ENCODE peak calls at places on chromosome 12, in six cellular contexts. W, F, S, Y, I and H are unnamed samples.
A peak's percentile ranks its signal among the peaks of the same experiment; 100 is the strongest.

GRCh38 chr12:54009171-54010052 is 627 bp downstream of the HOXC8 start:
- DNase-seq in W (no peak), F (no peak), S (no peak), Y (no peak), I (no peak), H (peak; percentile 40)

GRCh38 chr12:121296618-121297476 is at the start of gene CAMKK2:
- DNase-seq in W (peak; percentile 84), F (peak; percentile 71), S (peak; percentile 90), Y (peak; percentile 90), I (peak; percentile 76), H (peak; percentile 85)

GRCh38 chr12:45409966-45410365 is 194.1 kb downstream of the ANO6 start:
- DNase-seq in W (no peak), F (no peak), S (no peak), Y (no peak), I (no peak), H (peak; percentile 83)

GRCh38 chr12:61870658-61871559 is 389.3 kb upstream of the USP15 start:
- DNase-seq in W (no peak), F (no peak), S (no peak), Y (no peak), I (no peak), H (no peak)

GRCh38 chr12:19671695-19672094 is 232.4 kb downstream of the AEBP2 start:
- DNase-seq in W (no peak), F (no peak), S (no peak), Y (no peak), I (no peak), H (peak; percentile 32)

GRCh38 chr12:47903927-47904646 is 707 bp downstream of the VDR start:
- DNase-seq in W (no peak), F (no peak), S (peak; percentile 23), Y (peak; percentile 20), I (no peak), H (peak; percentile 88)

GRCh38 chr12:89225401-89225800 is 126.9 kb downstream of the DUSP6 start:
- DNase-seq in W (no peak), F (no peak), S (peak; percentile 47), Y (no peak), I (no peak), H (peak; percentile 55)

GRCh38 chr12:48184549-48184922 is 1.1 kb downstream of the CCDC184 start:
- DNase-seq in W (no peak), F (no peak), S (no peak), Y (peak; percentile 34), I (peak; percentile 4), H (no peak)

GRCh38 chr12:50786498-50787231 is 22.8 kb downstream of the ATF1 start:
- DNase-seq in W (no peak), F (no peak), S (no peak), Y (peak; percentile 14), I (no peak), H (peak; percentile 94)

GRCh38 chr12:22101749-22102243 is 55.8 kb downstream of the CMAS start:
- DNase-seq in W (no peak), F (peak; percentile 24), S (no peak), Y (no peak), I (no peak), H (peak; percentile 60)

GRCh38 chr12:20963303-20963702 is 152.8 kb downstream of the SLCO1B3 start:
- DNase-seq in W (no peak), F (no peak), S (no peak), Y (no peak), I (no peak), H (no peak)

GRCh38 chr12:115973968-115974765 is 303.3 kb downstream of the MED13L start:
- DNase-seq in W (no peak), F (no peak), S (no peak), Y (no peak), I (no peak), H (no peak)

GRCh38 chr12:7927470-7927869 is 8.5 kb downstream of the SLC2A3 start:
- DNase-seq in W (no peak), F (no peak), S (no peak), Y (no peak), I (no peak), H (no peak)